ENCODE peak calls at places on chromosomes 5 and 9, in four cellular contexts. B, C, X and K are unnamed samples.

GRCh38 chr5:179798144-179798770 is 4.5 kb downstream of the LTC4S start:
- DNase-seq in X (no peak), B (no peak), C (no peak), K (no peak)

GRCh38 chr5:64569880-64570279 is 64.1 kb downstream of the RGS7BP start:
- DNase-seq in C (no peak), B (no peak), X (no peak), K (no peak)

GRCh38 chr5:81759632-81760005 is 8.7 kb upstream of the SSBP2 start:
- DNase-seq in B (no peak), C (no peak), X (no peak), K (no peak)

GRCh38 chr9:134316444-134317160 is 9.7 kb upstream of the RXRA start:
- DNase-seq in X (no peak), C (no peak), B (peak), K (peak)

GRCh38 chr9:120362446-120362845 is 217.5 kb downstream of the CDK5RAP2 start:
- DNase-seq in X (no peak), C (no peak), B (no peak), K (no peak)

GRCh38 chr9:1267141-1267570 is 217.0 kb downstream of the DMRT2 start:
- DNase-seq in C (no peak), X (no peak), B (no peak), K (peak)

GRCh38 chr9:132171702-132172101 is 9.8 kb downstream of the NTNG2 start:
- DNase-seq in B (peak), C (no peak), X (no peak), K (no peak)

GRCh38 chr5:2538169-2538568 is 213.3 kb downstream of the IRX2 start:
- DNase-seq in X (no peak), C (no peak), B (no peak), K (no peak)

GRCh38 chr5:15544039-15544438 is 44.1 kb downstream of the FBXL7 start:
- DNase-seq in B (no peak), C (no peak), X (no peak), K (no peak)

DNA sequence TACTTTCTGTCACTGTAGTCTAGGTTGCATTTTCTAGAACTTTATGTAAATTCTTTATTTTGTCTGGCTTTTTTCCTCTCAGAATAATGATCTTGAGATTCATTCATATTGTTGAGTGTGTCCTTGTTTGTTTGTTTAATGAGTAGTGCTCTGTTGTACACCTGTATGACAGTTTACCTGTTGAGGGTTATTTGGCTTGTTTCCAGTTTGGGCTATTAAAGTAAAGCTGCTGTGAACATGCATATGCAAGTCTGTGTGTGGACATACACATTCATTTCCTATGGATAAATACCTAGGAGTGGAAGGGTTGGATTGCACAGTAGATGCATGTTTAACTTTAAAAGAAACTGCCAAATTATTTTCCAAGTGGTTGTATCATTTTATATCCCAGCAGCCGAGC is 30.4 kb downstream of the MVB12B start:
- DNase-seq in C (no peak), B (no peak), X (no peak), K (no peak)
- TF ChIP-seq TCF12 in C (no peak), B (no peak), X (no peak), K (no peak)

DNA sequence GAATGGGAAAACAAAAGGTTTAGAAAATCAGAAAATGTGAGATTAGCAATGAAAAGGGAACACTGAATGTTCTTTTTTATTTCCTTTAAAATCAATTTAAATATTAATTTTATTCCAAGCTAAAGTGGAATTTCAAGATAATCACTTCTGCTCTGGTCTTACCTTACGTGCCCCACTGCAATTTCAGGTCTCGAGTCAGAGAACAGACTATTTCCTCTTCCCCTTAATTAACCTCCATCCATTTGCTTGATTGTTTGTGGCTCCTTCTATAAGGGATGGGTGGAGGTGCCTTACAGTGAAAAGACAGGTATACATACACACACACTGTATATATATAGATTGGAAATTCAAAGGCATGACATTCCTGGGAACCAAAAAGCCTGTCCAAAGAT is 137.1 kb downstream of the SUSD1 start:
- DNase-seq in B (no peak), C (no peak), X (no peak), K (no peak)
- TF ChIP-seq TCF12 in B (no peak), C (no peak), X (no peak), K (no peak)

GRCh38 chr5:82924990-82925385 is 152.2 kb downstream of the TMEM167A start:
- DNase-seq in B (no peak), X (no peak), C (no peak), K (no peak)
- TF ChIP-seq TCF12 in B (no peak), X (no peak), C (no peak), K (no peak)

DNA sequence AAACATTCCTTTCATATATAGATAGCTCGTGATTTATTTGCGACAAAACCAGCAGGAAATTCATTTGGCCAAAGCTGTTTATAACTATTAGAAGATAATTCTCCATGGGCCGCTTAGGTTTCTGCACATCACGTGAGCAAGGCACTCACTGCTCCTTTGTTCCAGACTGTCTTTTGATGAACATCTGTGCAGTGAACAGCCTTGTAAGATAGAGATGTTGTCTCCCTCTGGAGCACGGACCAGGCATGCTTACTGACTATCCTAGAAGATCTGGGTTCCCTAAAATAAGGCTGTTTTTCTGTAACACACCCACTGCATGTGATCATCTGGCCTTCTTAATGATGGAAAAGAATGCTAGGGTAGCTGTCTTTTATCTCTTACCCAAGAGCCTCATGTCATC is 30.9 kb downstream of the YIPF5 start:
- DNase-seq in B (no peak), C (no peak), X (no peak), K (no peak)
- TF ChIP-seq TCF12 in B (no peak), C (no peak), X (no peak), K (no peak)

GRCh38 chr5:21774791-21775190 is 1078.4 kb downstream of the CDH12 start:
- DNase-seq in B (no peak), C (no peak), X (no peak), K (no peak)

GRCh38 chr5:21776466-21776865 is 1076.7 kb downstream of the CDH12 start:
- DNase-seq in C (no peak), B (no peak), X (no peak), K (no peak)

GRCh38 chr5:21773456-21773855 is 1079.7 kb downstream of the CDH12 start:
- DNase-seq in B (no peak), X (no peak), C (no peak), K (no peak)

GRCh38 chr5:21774281-21774680 is 1078.9 kb downstream of the CDH12 start:
- DNase-seq in B (no peak), C (no peak), X (no peak), K (no peak)
- TF ChIP-seq TCF12 in B (no peak), C (no peak), X (no peak), K (no peak)

DNA sequence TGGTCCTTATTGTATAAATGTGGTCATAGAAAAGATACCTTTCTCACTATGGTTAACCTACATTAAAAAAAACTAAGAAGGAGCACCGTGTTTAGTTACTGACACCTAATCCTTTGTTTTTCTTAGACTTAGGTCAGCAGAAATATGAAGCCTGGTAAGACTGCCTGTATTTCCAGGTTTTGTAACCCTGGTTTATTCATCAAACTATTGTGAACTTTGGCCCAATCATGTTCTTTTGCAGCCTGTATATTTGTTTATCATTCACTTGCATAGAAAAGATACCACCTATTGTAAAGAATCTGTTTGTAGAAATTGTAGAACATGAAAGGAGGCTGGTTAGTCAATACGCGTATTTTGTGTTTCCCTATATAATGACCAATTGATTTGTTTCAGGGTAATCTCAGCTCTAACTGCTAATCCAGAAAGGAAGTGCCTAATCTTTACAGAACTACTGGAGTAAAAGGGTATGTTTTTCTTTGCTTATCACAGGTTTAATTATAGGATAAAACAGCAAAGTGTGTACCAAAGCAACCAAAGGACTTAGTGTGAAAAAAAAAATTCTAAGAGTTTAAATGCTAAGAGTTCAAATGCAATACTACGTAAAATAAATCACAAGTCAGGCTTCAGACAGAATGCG is 103.6 kb downstream of the LURAP1L start:
- DNase-seq in X (peak), C (no peak), B (no peak), K (no peak)
- TF ChIP-seq TCF12 in X (no peak), C (no peak), B (no peak), K (no peak)